ENCODE peak calls at places on chromosome 16, in seven cellular contexts. R, W, I, N, O, Q and T are unnamed samples.

GRCh38 chr16:79784007-79784406 is 183.5 kb upstream of the MAF start:
- DNase-seq in O (no peak), I (no peak), W (no peak), R (no peak), N (no peak), Q (peak), T (no peak)

GRCh38 chr16:87602821-87603683 is 744 bp downstream of the JPH3 start:
- DNase-seq in R (no peak), N (no peak), Q (no peak), I (no peak), W (no peak), O (no peak), T (no peak)

GRCh38 chr16:67528870-67529638 is 425 bp downstream of the RIPOR1 start:
- DNase-seq in N (no peak), O (no peak), R (no peak), Q (peak), I (peak), W (peak), T (no peak)

GRCh38 chr16:57253410-57253927 is 8.4 kb downstream of the ARL2BP start:
- DNase-seq in N (no peak), O (no peak), I (no peak), W (no peak), Q (peak), R (no peak), T (no peak)

GRCh38 chr16:31064882-31065461 is 9.1 kb downstream of the ZNF668 start:
- DNase-seq in R (no peak), N (no peak), Q (peak), W (no peak), I (no peak), O (no peak), T (peak)

GRCh38 chr16:53605979-53606378 is 97.7 kb downstream of the RPGRIP1L start:
- DNase-seq in W (no peak), Q (no peak), R (no peak), O (no peak), N (no peak), I (no peak), T (no peak)

GRCh38 chr16:27475561-27475960 is 73.6 kb downstream of the IL21R start:
- DNase-seq in R (no peak), Q (peak), I (no peak), W (no peak), N (peak), O (no peak), T (peak)

GRCh38 chr16:30366511-30366910 is 3.8 kb downstream of the TBC1D10B start:
- DNase-seq in W (no peak), N (no peak), Q (no peak), R (no peak), O (no peak), I (no peak), T (no peak)

GRCh38 chr16:66091462-66091861 is 275.0 kb upstream of the CDH5 start:
- DNase-seq in R (no peak), N (no peak), O (no peak), W (no peak), I (no peak), Q (peak), T (no peak)

GRCh38 chr16:55155815-55156214 is 168.2 kb upstream of the IRX6 start:
- DNase-seq in N (no peak), Q (no peak), O (no peak), W (no peak), I (no peak), R (peak), T (no peak)

GRCh38 chr16:19338335-19338734 is 52.8 kb downstream of the CLEC19A start:
- DNase-seq in N (no peak), W (no peak), R (no peak), O (no peak), I (no peak), Q (no peak), T (no peak)

GRCh38 chr16:56111100-56111499 is 80.2 kb upstream of the GNAO1 start:
- DNase-seq in I (no peak), Q (no peak), R (no peak), O (no peak), W (no peak), N (no peak), T (no peak)

GRCh38 chr16:79601092-79601977 is 798 bp upstream of the MAF start:
- DNase-seq in Q (peak), R (peak), N (no peak), O (no peak), W (peak), I (no peak), T (no peak)

GRCh38 chr16:55703003-55704001 is 47.5 kb downstream of the SLC6A2 start:
- DNase-seq in Q (peak), I (peak), N (peak), W (no peak), O (no peak), R (no peak), T (peak)

GRCh38 chr16:79170565-79171242 is 429.8 kb downstream of the MAF start:
- DNase-seq in O (no peak), R (no peak), W (no peak), N (peak), Q (no peak), I (no peak), T (no peak)

GRCh38 chr16:25996052-25996451 is 304.3 kb downstream of the HS3ST4 start:
- DNase-seq in R (no peak), O (no peak), N (no peak), Q (no peak), I (peak), W (no peak), T (no peak)

GRCh38 chr16:4780235-4780634 is 7.9 kb downstream of the SEPTIN12 start:
- DNase-seq in W (no peak), O (no peak), N (no peak), Q (peak), I (no peak), R (no peak), T (no peak)

GRCh38 chr16:20675488-20676267 is 21.8 kb downstream of the ACSM1 start:
- DNase-seq in N (no peak), I (no peak), W (peak), Q (no peak), R (peak), O (no peak), T (no peak)

GRCh38 chr16:86834451-86835035 is 256.2 kb downstream of the FOXL1 start:
- DNase-seq in R (peak), I (no peak), W (no peak), Q (peak), N (no peak), O (no peak), T (peak)

GRCh38 chr16:11792404-11793260 is 4.4 kb downstream of the ZC3H7A start:
- DNase-seq in N (no peak), I (no peak), O (no peak), R (no peak), W (peak), Q (no peak), T (no peak)

GRCh38 chr16:15676506-15676905 is 26.5 kb downstream of the NDE1 start:
- DNase-seq in N (no peak), I (no peak), W (no peak), Q (no peak), R (no peak), O (no peak), T (no peak)

GRCh38 chr16:17483266-17483864 is 12.6 kb upstream of the XYLT1 start:
- DNase-seq in R (no peak), N (no peak), W (no peak), Q (no peak), O (no peak), I (no peak), T (no peak)

GRCh38 chr16:75942351-75942750 is 216.1 kb upstream of the CPHXL start:
- DNase-seq in W (no peak), R (no peak), Q (no peak), I (no peak), O (no peak), N (no peak), T (no peak)

GRCh38 chr16:21339269-21339641 is 61.2 kb upstream of the CRYM start:
- DNase-seq in Q (no peak), I (no peak), W (no peak), O (no peak), R (no peak), N (no peak), T (no peak)

GRCh38 chr16:55418586-55418985 is 60.4 kb upstream of the MMP2 start:
- DNase-seq in O (no peak), N (no peak), I (no peak), W (no peak), R (peak), Q (peak), T (no peak)

GRCh38 chr16:31215287-31216115 is 1.4 kb downstream of the PYDC1 start:
- DNase-seq in W (peak), O (no peak), R (peak), Q (peak), N (peak), I (no peak), T (no peak)

GRCh38 chr16:74999683-75000480 is 1.1 kb downstream of the ZNRF1 start:
- DNase-seq in R (peak), N (no peak), Q (peak), W (peak), I (peak), O (no peak), T (no peak)

GRCh38 chr16:67082891-67083290 is 26.9 kb upstream of the PHAF1 start:
- DNase-seq in R (no peak), Q (peak), O (no peak), N (no peak), I (no peak), W (no peak), T (no peak)

GRCh38 chr16:57039148-57039812 is 49.9 kb downstream of the NLRC5 start:
- DNase-seq in O (no peak), N (no peak), R (no peak), Q (peak), W (no peak), I (peak), T (no peak)

GRCh38 chr16:56356276-56357241 is 68.8 kb downstream of the AMFR start:
- DNase-seq in O (peak), I (peak), W (peak), N (peak), Q (peak), R (peak), T (peak)

GRCh38 chr16:49795513-49795912 is 60.4 kb downstream of the ZNF423 start:
- DNase-seq in N (no peak), Q (no peak), R (no peak), O (no peak), I (no peak), W (no peak), T (no peak)

GRCh38 chr16:76639685-76640289 is 362.6 kb downstream of the CNTNAP4 start:
- DNase-seq in Q (no peak), O (no peak), N (no peak), I (peak), W (no peak), R (peak), T (no peak)

GRCh38 chr16:68798398-68798797 is 44.9 kb upstream of the TANGO6 start:
- DNase-seq in W (no peak), I (no peak), R (no peak), N (no peak), O (no peak), Q (no peak), T (no peak)

GRCh38 chr16:54931757-54932660 is 1.3 kb downstream of the IRX5 start:
- DNase-seq in O (no peak), W (no peak), R (no peak), N (no peak), I (no peak), Q (peak), T (no peak)

GRCh38 chr16:17590711-17591654 is 120.2 kb upstream of the XYLT1 start:
- DNase-seq in I (no peak), W (no peak), N (no peak), R (no peak), Q (peak), O (no peak), T (no peak)

GRCh38 chr16:54284931-54285413 is 1.6 kb downstream of the IRX3 start:
- DNase-seq in Q (peak), N (no peak), I (no peak), R (peak), O (no peak), W (no peak), T (no peak)

GRCh38 chr16:29899516-29900101 is at the start of gene SEZ6L2:
- DNase-seq in O (no peak), I (no peak), Q (peak), N (peak), W (peak), R (peak), T (peak)

GRCh38 chr16:56306690-56307533 is 115.6 kb downstream of the GNAO1 start:
- DNase-seq in N (no peak), Q (no peak), W (no peak), I (no peak), O (no peak), R (no peak), T (no peak)

GRCh38 chr16:15897834-15898254 is 9.4 kb upstream of the CEP20 start:
- DNase-seq in N (no peak), R (no peak), I (peak), Q (peak), W (no peak), O (no peak), T (peak)

GRCh38 chr16:86998196-86999001 is 318.8 kb downstream of the C16orf95 start:
- DNase-seq in N (no peak), Q (no peak), I (no peak), O (no peak), R (no peak), W (no peak), T (no peak)

DNA sequence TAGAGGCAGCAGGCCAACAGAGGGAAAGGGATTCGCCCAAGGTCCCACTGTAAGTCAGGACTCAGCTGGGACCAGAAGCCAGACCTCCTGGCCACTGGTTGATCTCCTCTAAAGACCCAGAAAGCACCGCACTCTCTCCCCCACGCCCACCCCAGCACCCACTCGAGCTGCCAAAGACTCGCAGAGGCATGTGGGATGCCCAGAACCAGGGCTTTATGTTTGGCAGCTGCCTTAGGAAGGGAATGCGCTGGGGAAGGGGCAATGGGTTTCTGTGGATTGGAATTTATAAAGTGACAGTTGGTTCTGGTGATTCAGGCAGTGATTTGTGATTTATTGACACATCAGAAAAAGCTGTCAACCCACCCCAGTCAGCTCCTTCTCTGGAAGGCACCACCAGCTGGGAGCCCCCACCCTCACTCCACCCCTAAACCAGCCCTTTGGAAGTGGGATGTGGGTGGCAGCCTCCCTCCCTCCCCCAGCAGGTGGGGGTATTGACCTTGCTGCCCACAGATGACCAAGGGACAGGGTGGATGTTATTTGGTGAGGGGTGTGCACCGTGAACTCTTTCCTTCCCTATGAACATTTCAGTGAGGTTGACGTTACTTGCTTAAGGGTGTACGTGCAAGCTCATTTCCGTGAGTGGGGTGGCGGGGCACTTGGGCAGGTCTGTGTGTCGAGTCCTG is 76.6 kb upstream of the DNAJA2 start:
- DNase-seq in O (no peak), I (no peak), N (no peak), W (no peak), Q (no peak), R (no peak), T (no peak)
- TF ChIP-seq CTCF in O (no peak), I (no peak), N (no peak), W (no peak), Q (no peak), R (no peak), T (no peak)

GRCh38 chr16:85528528-85529387 is 84.4 kb upstream of the GSE1 start:
- DNase-seq in O (no peak), I (peak), W (no peak), R (no peak), N (no peak), Q (no peak), T (no peak)
- TF ChIP-seq CTCF in O (peak), I (peak), W (no peak), R (peak), N (peak), Q (peak), T (peak)

DNA sequence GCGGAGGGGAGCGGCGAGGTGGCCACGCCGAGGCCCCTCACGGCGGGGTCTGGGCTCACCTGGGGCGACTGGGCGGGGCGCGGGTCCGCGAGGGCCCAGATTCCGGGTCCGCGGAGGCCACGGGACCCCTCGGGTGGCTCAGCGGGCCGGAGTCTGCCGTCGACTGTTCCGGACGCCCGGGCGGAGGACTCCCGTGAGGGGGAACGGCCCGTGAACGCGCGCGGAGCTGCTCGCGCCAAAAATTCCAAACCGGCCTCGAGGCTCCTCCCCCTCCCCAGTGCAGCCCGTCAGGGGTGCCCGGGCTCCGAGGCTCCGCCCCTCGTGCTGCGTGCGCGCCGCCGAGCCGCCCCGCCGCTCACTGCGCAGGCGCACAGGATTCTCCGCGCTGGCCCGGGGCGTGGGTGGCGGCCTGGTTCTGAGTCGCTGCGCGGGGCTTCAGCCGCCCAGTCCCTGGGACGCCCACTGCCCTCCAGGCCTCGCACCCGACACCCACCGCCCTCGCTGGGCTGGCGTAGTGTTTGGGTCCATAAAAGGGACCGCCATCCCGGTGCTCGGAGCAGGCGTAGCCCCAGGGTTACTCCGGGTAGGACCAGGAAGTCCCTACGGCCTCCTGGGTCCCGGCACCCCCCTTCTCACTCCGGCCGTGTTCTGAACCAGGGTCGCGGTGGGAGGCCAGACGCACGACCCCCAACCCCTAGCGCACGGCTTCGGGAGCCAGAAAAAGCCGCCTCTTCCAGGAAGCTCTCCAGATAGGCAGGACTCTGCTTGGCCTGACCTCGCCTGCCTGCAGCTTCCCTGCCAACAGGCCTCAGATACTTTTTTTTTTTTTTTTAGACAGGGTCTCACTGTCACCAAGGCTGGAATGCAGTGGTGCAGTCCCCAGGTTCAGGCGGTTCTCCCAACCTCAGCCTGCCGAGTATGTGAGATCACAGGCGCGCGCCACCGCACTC is at the start of gene PKMYT1:
- DNase-seq in N (no peak), Q (peak), O (no peak), I (peak), R (peak), W (peak), T (peak)
- TF ChIP-seq CTCF in N (no peak), Q (no peak), O (no peak), I (no peak), R (no peak), W (no peak), T (no peak)

GRCh38 chr16:81468269-81468902 is 23.8 kb downstream of the CMIP start:
- DNase-seq in R (no peak), I (no peak), Q (no peak), N (no peak), O (no peak), W (no peak), T (no peak)

GRCh38 chr16:81470796-81471636 is 26.4 kb downstream of the CMIP start:
- DNase-seq in I (no peak), N (no peak), R (no peak), W (no peak), Q (no peak), O (no peak), T (no peak)

GRCh38 chr16:81471882-81472281 is 27.3 kb downstream of the CMIP start:
- DNase-seq in I (no peak), N (no peak), R (no peak), O (no peak), W (no peak), Q (no peak), T (no peak)

GRCh38 chr16:81469183-81469677 is 24.6 kb downstream of the CMIP start:
- DNase-seq in W (no peak), I (no peak), Q (no peak), R (no peak), O (no peak), N (no peak), T (no peak)

DNA sequence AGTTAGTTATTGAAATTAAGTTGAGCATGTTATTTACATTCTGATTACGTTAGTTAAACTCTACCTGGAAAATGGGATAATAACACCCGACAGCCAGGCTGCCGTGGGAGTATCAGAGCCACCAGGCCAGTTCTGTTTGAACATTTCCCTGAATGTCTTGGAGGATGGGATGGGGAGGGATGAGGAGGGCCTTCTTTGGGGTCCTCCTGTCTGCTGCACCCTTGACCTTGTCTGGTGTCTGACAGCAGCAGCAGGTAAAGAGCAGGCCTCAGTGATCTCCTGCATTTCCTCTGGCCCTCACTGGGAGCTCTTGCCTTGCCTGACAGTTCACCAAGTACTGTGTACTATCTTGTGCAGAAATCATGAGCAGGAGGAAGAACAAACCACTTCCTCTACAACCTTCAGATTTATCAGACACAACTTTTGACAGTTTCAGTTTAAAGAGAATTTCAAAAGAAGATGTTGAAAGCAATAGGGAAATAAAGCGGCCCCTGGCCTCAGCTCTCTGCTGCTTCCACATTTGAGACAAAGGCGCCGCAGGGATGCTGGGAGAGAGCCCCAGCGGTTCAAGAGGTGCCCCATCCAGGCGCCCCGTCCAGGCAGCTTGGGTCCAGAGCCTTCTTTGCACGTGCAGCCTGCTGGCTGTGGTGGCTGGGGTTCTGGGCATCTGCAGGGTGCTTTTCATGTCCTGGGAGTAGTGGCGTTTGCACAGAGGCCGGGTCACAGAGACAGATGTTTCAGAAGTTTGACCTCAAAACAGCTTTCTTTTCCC is 25.3 kb downstream of the CMIP start:
- DNase-seq in W (no peak), O (no peak), R (no peak), N (no peak), Q (no peak), I (peak), T (no peak)
- TF ChIP-seq CTCF in W (no peak), O (no peak), R (no peak), N (no peak), Q (no peak), I (peak), T (no peak)